ENCODE peak calls at places on chromosomes 12 and 14, in nine cellular contexts. R, W, U, E, I, N, P, O and L are unnamed samples.

GRCh38 chr12:130041983-130042812 is 120.1 kb upstream of the FZD10 start:
- DNase-seq in R (no peak), W (no peak), U (no peak), E (peak), I (no peak), N (peak), P (no peak), O (peak), L (no peak)

GRCh38 chr12:42756841-42757661 is 167.5 kb upstream of the PRICKLE1 start:
- DNase-seq in R (no peak), W (no peak), U (peak), E (no peak), I (peak), N (no peak), P (no peak), O (peak), L (no peak)

GRCh38 chr12:53995311-53996187 is 4.4 kb upstream of the HOXC9 start:
- DNase-seq in R (no peak), W (no peak), U (no peak), E (no peak), I (no peak), N (peak), P (peak), O (peak), L (no peak)

GRCh38 chr12:57517187-57517586 is 3.1 kb downstream of the DDIT3 start:
- DNase-seq in R (no peak), W (no peak), U (no peak), E (no peak), I (no peak), N (no peak), P (peak), O (no peak), L (no peak)

GRCh38 chr14:93219103-93219726 is 12.2 kb downstream of the UBR7 start:
- DNase-seq in R (no peak), W (no peak), U (no peak), E (no peak), I (no peak), N (no peak), P (no peak), O (no peak), L (no peak)

GRCh38 chr14:80664576-80664975 is 277.0 kb downstream of the CEP128 start:
- DNase-seq in R (no peak), W (no peak), U (no peak), E (no peak), I (no peak), N (no peak), P (no peak), O (no peak), L (no peak)

GRCh38 chr14:99677231-99677891 is 6.7 kb upstream of the CYP46A1 start:
- DNase-seq in R (no peak), W (no peak), U (no peak), E (no peak), I (no peak), N (no peak), P (no peak), O (no peak), L (no peak)

GRCh38 chr14:102810523-102810922 is 33.3 kb downstream of the TRAF3 start:
- DNase-seq in R (no peak), W (no peak), U (no peak), E (no peak), I (no peak), N (no peak), P (no peak), O (no peak), L (no peak)

GRCh38 chr14:50501642-50502041 is 30.7 kb downstream of the MAP4K5 start:
- DNase-seq in R (no peak), W (no peak), U (peak), E (no peak), I (no peak), N (no peak), P (no peak), O (no peak), L (no peak)

GRCh38 chr14:102316746-102317563 is 2.6 kb upstream of the ZNF839 start:
- DNase-seq in R (peak), W (peak), U (peak), E (peak), I (peak), N (peak), P (peak), O (peak), L (peak)

GRCh38 chr14:87805315-87805723 is 187.7 kb downstream of the GALC start:
- DNase-seq in R (no peak), W (no peak), U (peak), E (peak), I (peak), N (no peak), P (no peak), O (peak), L (peak)

GRCh38 chr12:42588981-42589464 is 523 bp downstream of the PRICKLE1 start:
- DNase-seq in R (peak), W (no peak), U (no peak), E (peak), I (peak), N (peak), P (no peak), O (peak), L (no peak)

GRCh38 chr12:121799842-121800693 is 3.7 kb upstream of the SETD1B start:
- DNase-seq in R (peak), W (peak), U (no peak), E (peak), I (peak), N (peak), P (peak), O (no peak), L (no peak)

GRCh38 chr12:100520048-100520769 is 46.5 kb downstream of the NR1H4 start:
- DNase-seq in R (no peak), W (no peak), U (no peak), E (no peak), I (no peak), N (no peak), P (no peak), O (no peak), L (no peak)

GRCh38 chr14:93764211-93764659 is 24.1 kb downstream of the PRIMA1 start:
- DNase-seq in R (peak), W (no peak), U (no peak), E (peak), I (no peak), N (no peak), P (no peak), O (no peak), L (no peak)

GRCh38 chr12:115916910-115917668 is 360.4 kb downstream of the MED13L start:
- DNase-seq in R (peak), W (no peak), U (no peak), E (peak), I (peak), N (peak), P (peak), O (peak), L (no peak)

GRCh38 chr12:105235747-105236476 is at the start of gene APPL2:
- DNase-seq in R (peak), W (peak), U (no peak), E (peak), I (peak), N (peak), P (peak), O (peak), L (no peak)

GRCh38 chr14:90864741-90865140 is 48.5 kb upstream of the TTC7B start:
- DNase-seq in R (no peak), W (no peak), U (no peak), E (no peak), I (peak), N (no peak), P (no peak), O (no peak), L (no peak)

GRCh38 chr14:68722186-68722585 is 70.7 kb downstream of the ZFP36L1 start:
- DNase-seq in R (no peak), W (no peak), U (no peak), E (no peak), I (no peak), N (no peak), P (no peak), O (no peak), L (no peak)

GRCh38 chr12:30111719-30112118 is 328.0 kb upstream of the TMTC1 start:
- DNase-seq in R (no peak), W (no peak), U (no peak), E (no peak), I (no peak), N (no peak), P (no peak), O (no peak), L (no peak)

GRCh38 chr12:107045186-107045585 is 48.2 kb downstream of the CRY1 start:
- DNase-seq in R (no peak), W (no peak), U (no peak), E (no peak), I (no peak), N (no peak), P (no peak), O (no peak), L (no peak)

GRCh38 chr12:3225796-3226180 is 148.6 kb downstream of the TSPAN9 start:
- DNase-seq in R (no peak), W (no peak), U (no peak), E (no peak), I (no peak), N (no peak), P (no peak), O (no peak), L (no peak)

GRCh38 chr12:66848967-66849366 is 170.1 kb upstream of the GRIP1 start:
- DNase-seq in R (no peak), W (no peak), U (no peak), E (no peak), I (no peak), N (no peak), P (no peak), O (no peak), L (no peak)

GRCh38 chr12:88243886-88244491 is 101.9 kb downstream of the TMTC3 start:
- DNase-seq in R (no peak), W (no peak), U (no peak), E (no peak), I (no peak), N (no peak), P (no peak), O (no peak), L (no peak)

GRCh38 chr12:69196302-69197288 is 42.8 kb upstream of the CPSF6 start:
- DNase-seq in R (no peak), W (no peak), U (no peak), E (no peak), I (no peak), N (no peak), P (no peak), O (no peak), L (no peak)

GRCh38 chr12:17108877-17109520 is 503.0 kb upstream of the LMO3 start:
- DNase-seq in R (no peak), W (no peak), U (no peak), E (no peak), I (no peak), N (no peak), P (no peak), O (no peak), L (no peak)

GRCh38 chr12:78964521-78964920 is 99.9 kb downstream of the SYT1 start:
- DNase-seq in R (no peak), W (no peak), U (no peak), E (no peak), I (no peak), N (no peak), P (no peak), O (no peak), L (no peak)

GRCh38 chr12:77238368-77238767 is 173.0 kb upstream of the E2F7 start:
- DNase-seq in R (no peak), W (no peak), U (no peak), E (no peak), I (no peak), N (no peak), P (no peak), O (no peak), L (no peak)

GRCh38 chr12:34406228-34406995 is 384.1 kb downstream of the ALG10 start:
- DNase-seq in R (peak), W (no peak), U (no peak), E (peak), I (no peak), N (peak), P (no peak), O (no peak), L (no peak)

GRCh38 chr12:47710283-47710682 is 4.5 kb upstream of the RPAP3 start:
- DNase-seq in R (no peak), W (no peak), U (no peak), E (no peak), I (no peak), N (no peak), P (no peak), O (no peak), L (no peak)

GRCh38 chr12:34166427-34167060 is 144.2 kb downstream of the ALG10 start:
- DNase-seq in R (no peak), W (no peak), U (no peak), E (no peak), I (no peak), N (no peak), P (no peak), O (no peak), L (no peak)

GRCh38 chr12:116135209-116135930 is 142.1 kb downstream of the MED13L start:
- DNase-seq in R (no peak), W (no peak), U (no peak), E (no peak), I (no peak), N (no peak), P (no peak), O (no peak), L (no peak)

GRCh38 chr14:20682435-20683124 is 1.8 kb upstream of the RNASE4 start:
- DNase-seq in R (peak), W (peak), U (peak), E (peak), I (peak), N (peak), P (peak), O (peak), L (peak)
- H3K4me3 ChIP-seq in R (peak), W (peak), U (peak), E (peak), I (peak), N (peak), P (peak), O (peak), L (peak)

GRCh38 chr12:12722351-12723146 is 5.4 kb downstream of the CDKN1B start:
- DNase-seq in R (no peak), W (no peak), U (no peak), E (no peak), I (peak), N (no peak), P (no peak), O (no peak), L (no peak)
- H3K4me3 ChIP-seq in R (peak), W (peak), U (peak), E (peak), I (peak), N (no peak), P (peak), O (peak), L (peak)

GRCh38 chr12:92297932-92298681 is 152.5 kb upstream of the BTG1 start:
- DNase-seq in R (no peak), W (no peak), U (peak), E (no peak), I (peak), N (no peak), P (no peak), O (no peak), L (no peak)
- H3K4me3 ChIP-seq in R (no peak), W (no peak), U (no peak), E (no peak), I (no peak), N (no peak), P (no peak), O (no peak), L (no peak)

GRCh38 chr12:120583478-120584030 is 2.4 kb upstream of the POP5 start:
- DNase-seq in R (peak), W (no peak), U (no peak), E (peak), I (peak), N (peak), P (peak), O (peak), L (peak)
- H3K4me3 ChIP-seq in R (no peak), W (no peak), U (no peak), E (peak), I (no peak), N (no peak), P (no peak), O (peak), L (no peak)

DNA sequence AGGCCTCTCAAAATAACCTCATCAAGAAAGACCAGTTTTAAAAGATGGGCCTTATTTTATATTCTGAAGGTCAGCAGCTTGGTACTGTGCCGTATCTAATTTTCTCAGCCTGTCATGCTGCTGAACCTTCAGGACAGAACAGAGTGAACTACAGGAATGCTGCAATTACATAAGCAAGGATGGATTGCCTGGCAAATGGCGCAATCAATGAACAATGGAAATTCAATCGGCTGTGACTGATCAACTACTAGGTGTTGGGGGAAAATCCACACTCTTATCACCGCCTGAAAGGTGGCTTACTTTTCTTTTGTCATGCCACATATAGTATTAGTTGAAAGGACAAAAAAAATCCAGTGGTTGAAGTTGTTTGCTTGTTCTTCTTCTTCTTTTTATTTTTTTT is 8.5 kb downstream of the ACSS3 start:
- DNase-seq in R (no peak), W (no peak), U (no peak), E (no peak), I (no peak), N (no peak), P (no peak), O (no peak), L (no peak)
- H3K4me3 ChIP-seq in R (no peak), W (no peak), U (no peak), E (no peak), I (no peak), N (no peak), P (no peak), O (no peak), L (no peak)

GRCh38 chr14:101075801-101076413 is 172.4 kb upstream of the RTL1 start:
- DNase-seq in R (no peak), W (no peak), U (no peak), E (no peak), I (no peak), N (peak), P (no peak), O (no peak), L (no peak)

GRCh38 chr14:101078892-101079221 is 175.3 kb upstream of the RTL1 start:
- DNase-seq in R (no peak), W (no peak), U (no peak), E (no peak), I (no peak), N (peak), P (no peak), O (no peak), L (no peak)

GRCh38 chr14:101078105-101078891 is 174.8 kb upstream of the RTL1 start:
- DNase-seq in R (no peak), W (no peak), U (no peak), E (no peak), I (no peak), N (no peak), P (no peak), O (no peak), L (no peak)

GRCh38 chr14:101076451-101077220 is 173.1 kb upstream of the RTL1 start:
- DNase-seq in R (peak), W (no peak), U (no peak), E (no peak), I (no peak), N (peak), P (no peak), O (no peak), L (no peak)

GRCh38 chr14:101077511-101078074 is 174.1 kb upstream of the RTL1 start:
- DNase-seq in R (peak), W (no peak), U (no peak), E (no peak), I (no peak), N (peak), P (no peak), O (no peak), L (no peak)
- H3K4me3 ChIP-seq in R (no peak), W (no peak), U (peak), E (peak), I (no peak), N (no peak), P (no peak), O (peak), L (no peak)